ENCODE peak calls at places on chromosome 14, in eight cellular contexts. O is thoracic aorta, X is ovary, B is lower lobe of right lung, C is gastrocnemius medialis, K is ascending aorta, H is fibroblast of lung, M is bronchial epithelial cell. Q is an unnamed sample.
A peak's percentile ranks its signal among the peaks of the same experiment; 100 is the strongest.

GRCh38 chr14:52111583-52111982 is 42.7 kb upstream of the NID2 start:
- DNase-seq in O (no peak), X (no peak), B (no peak), C (no peak), K (no peak), H (peak; percentile 68), M (peak; percentile 84), Q (no peak)

GRCh38 chr14:104201063-104201462 is 62.7 kb downstream of the KIF26A start:
- DNase-seq in O (no peak), X (no peak), B (no peak), C (no peak), K (no peak), H (no peak), M (no peak), Q (no peak)

GRCh38 chr14:88078525-88078924 is 73.6 kb downstream of the GPR65 start:
- DNase-seq in O (no peak), X (no peak), B (no peak), C (no peak), K (no peak), H (no peak), M (no peak), Q (no peak)

GRCh38 chr14:24838945-24839616 is 205.1 kb upstream of the GZMB start:
- DNase-seq in O (no peak), X (no peak), B (no peak), C (no peak), K (no peak), H (no peak), M (no peak), Q (no peak)

GRCh38 chr14:75864352-75864751 is 117.4 kb downstream of the TGFB3 start:
- DNase-seq in O (no peak), X (no peak), B (no peak), C (no peak), K (no peak), H (peak; percentile 69), M (peak; percentile 92), Q (no peak)

GRCh38 chr14:34334329-34334728 is 127.7 kb downstream of the SPTSSA start:
- DNase-seq in O (no peak), X (no peak), B (no peak), C (no peak), K (no peak), H (no peak), M (no peak), Q (no peak)

GRCh38 chr14:91321131-91321530 is 76.6 kb upstream of the GPR68 start:
- DNase-seq in O (no peak), X (no peak), B (no peak), C (no peak), K (no peak), H (no peak), M (no peak), Q (no peak)

GRCh38 chr14:62428429-62429203 is 616.6 kb downstream of the KCNH5 start:
- DNase-seq in O (no peak), X (no peak), B (no peak), C (no peak), K (no peak), H (peak; percentile 83), M (peak; percentile 84), Q (no peak)

GRCh38 chr14:88321692-88322504 is 1.2 kb downstream of the KCNK10 start:
- DNase-seq in O (no peak), X (no peak), B (no peak), C (no peak), K (no peak), H (no peak), M (no peak), Q (no peak)

GRCh38 chr14:21534576-21534975 is 8.4 kb upstream of the SALL2 start:
- DNase-seq in O (no peak), X (no peak), B (no peak), C (no peak), K (no peak), H (no peak), M (no peak), Q (no peak)
- H3K4me3 ChIP-seq in O (no peak overlapping the region), X (no peak overlapping the region), B (no peak overlapping the region), C (no peak overlapping the region), K (no peak overlapping the region), H (no peak overlapping the region), M (no peak overlapping the region), Q (no peak overlapping the region)

GRCh38 chr14:96055753-96056508 is 16.8 kb downstream of the C14orf132 start:
- DNase-seq in O (no peak), X (no peak), B (no peak), C (no peak), K (no peak), H (no peak), M (no peak), Q (no peak)

GRCh38 chr14:96057738-96058137 is 18.6 kb downstream of the C14orf132 start:
- DNase-seq in O (no peak), X (no peak), B (no peak), C (no peak), K (no peak), H (no peak), M (no peak), Q (no peak)

GRCh38 chr14:96055065-96055752 is 16.0 kb downstream of the C14orf132 start:
- DNase-seq in O (no peak), X (no peak), B (no peak), C (no peak), K (no peak), H (peak; percentile 50), M (no peak), Q (no peak)

GRCh38 chr14:96058606-96059200 is 19.5 kb downstream of the C14orf132 start:
- DNase-seq in O (no peak), X (no peak), B (no peak), C (no peak), K (no peak), H (no peak), M (no peak), Q (no peak)

GRCh38 chr14:96056509-96057422 is 17.6 kb downstream of the C14orf132 start:
- DNase-seq in O (no peak), X (no peak), B (no peak), C (no peak), K (no peak), H (no peak), M (peak; percentile 24), Q (no peak)
- TF ChIP-seq CTCF in O (no peak), X (no peak), B (no peak), C (no peak), K (no peak), H (no peak), M (peak; percentile 55), Q (peak; percentile 62)

GRCh38 chr14:23299186-23299521 is 3.5 kb downstream of the PPP1R3E start:
- DNase-seq in O (no peak), X (peak; percentile 17), B (no peak), C (no peak), K (no peak), H (no peak), M (peak; percentile 90), Q (no peak)

GRCh38 chr14:23299558-23299957 is 3.1 kb downstream of the PPP1R3E start:
- DNase-seq in O (no peak), X (no peak), B (no peak), C (no peak), K (no peak), H (peak; percentile 54), M (peak; percentile 76), Q (no peak)

GRCh38 chr14:23300687-23301223 is 1.9 kb downstream of the PPP1R3E start:
- DNase-seq in O (no peak), X (peak; percentile 63), B (no peak), C (peak; percentile 70), K (no peak), H (peak; percentile 20), M (peak; percentile 36), Q (no peak)

GRCh38 chr14:23301288-23301968 is 1.2 kb downstream of the PPP1R3E start:
- DNase-seq in O (peak; percentile 94), X (peak; percentile 98), B (peak; percentile 99), C (peak; percentile 97), K (peak; percentile 94), H (peak; percentile 98), M (peak; percentile 92), Q (peak; percentile 100)

GRCh38 chr14:23299986-23300686 is 2.5 kb downstream of the PPP1R3E start:
- DNase-seq in O (no peak), X (peak; percentile 54), B (no peak), C (no peak), K (no peak), H (no peak), M (no peak), Q (no peak)
- H3K27me3 ChIP-seq in O (no peaks in the 10 kb centered on the region), X (no peaks in the 10 kb centered on the region), B (no peaks in the 10 kb centered on the region), C (no peaks in the 10 kb centered on the region), K (no peaks in the 10 kb centered on the region), H (no peaks in the 10 kb centered on the region), M (no peaks in the 10 kb centered on the region), Q (no peaks in the 10 kb centered on the region)

DNA sequence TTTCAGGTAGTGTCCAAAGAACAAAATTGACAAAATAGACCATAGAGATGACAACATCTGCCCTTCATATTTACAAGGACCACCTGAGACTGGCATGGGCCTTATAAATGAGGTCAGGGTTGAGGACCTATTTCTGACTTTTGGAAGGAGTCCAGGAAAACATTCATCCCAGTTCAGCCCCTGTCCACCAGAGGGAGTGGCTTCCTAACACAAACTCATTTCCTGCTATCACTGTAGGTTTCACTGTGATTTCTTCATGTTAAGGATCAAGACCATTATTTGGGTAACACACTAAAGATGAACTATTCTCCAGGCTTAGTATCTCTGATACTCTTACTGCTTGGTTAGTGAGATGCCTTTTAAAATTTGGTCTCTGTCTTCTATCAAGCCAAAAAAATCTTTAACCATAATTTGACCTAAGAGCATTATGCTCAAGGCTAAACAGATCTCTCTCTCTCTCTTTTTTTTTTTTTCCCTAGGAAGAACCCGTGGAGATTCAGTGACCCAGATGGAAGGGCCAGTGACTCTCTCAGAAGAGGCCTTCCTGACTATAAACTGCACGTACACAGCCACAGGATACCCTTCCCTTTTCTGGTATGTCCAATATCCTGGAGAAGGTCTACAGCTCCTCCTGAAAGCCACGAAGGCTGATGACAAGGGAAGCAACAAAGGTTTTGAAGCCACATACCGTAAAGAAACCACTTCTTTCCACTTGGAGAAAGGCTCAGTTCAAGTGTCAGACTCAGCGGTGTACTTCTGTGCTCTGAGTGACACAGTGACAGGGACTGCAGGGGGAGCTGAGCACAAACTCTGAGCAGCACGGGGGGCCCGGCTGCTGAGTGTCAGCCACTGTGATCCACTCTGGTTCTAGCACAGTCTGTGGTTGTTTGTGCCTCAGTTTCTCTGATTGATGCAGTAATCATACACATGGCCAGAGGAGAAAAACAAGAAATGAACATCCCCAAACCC is 267.6 kb upstream of the OR4E1 start:
- DNase-seq in O (no peak), X (no peak), B (no peak), C (no peak), K (no peak), H (no peak), M (peak; percentile 55), Q (no peak)
- H3K4me3 ChIP-seq in O (no peak overlapping the region), X (no peak overlapping the region), B (no peak overlapping the region), C (no peak overlapping the region), K (no peak overlapping the region), H (no peak overlapping the region), M (no peak overlapping the region), Q (no peak overlapping the region)

DNA sequence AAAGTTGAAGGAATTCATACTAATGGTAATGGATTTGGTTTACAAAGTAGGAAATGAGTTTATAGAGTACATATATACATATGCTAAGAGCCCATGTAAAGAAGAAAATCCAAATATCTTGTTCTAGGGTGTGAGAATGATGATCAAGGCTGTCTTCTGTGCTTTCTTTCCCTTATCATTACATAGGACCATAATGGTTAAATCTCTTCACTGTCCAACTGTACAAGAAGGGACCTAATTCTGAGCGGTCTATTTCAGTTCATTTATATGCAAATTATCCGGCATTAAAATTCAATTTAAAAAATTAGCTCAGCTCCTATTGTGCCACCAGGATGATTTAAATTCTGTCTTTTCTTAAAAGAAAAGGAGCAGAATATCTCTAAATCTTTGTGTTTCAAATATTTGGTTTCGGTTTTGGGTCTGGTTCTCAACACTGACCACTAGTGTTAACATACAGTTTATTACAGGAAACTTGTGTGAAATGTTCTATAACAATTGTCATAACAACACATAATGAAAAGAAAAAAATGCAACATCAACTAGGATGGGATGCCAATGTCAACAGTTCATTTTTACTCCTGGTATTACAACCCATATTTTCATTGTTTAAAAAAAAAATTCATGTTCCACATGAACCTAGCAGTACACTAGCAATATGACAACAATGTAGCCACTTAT is 16.8 kb downstream of the OR4K1 start:
- DNase-seq in O (no peak), X (no peak), B (no peak), C (no peak), K (no peak), H (no peak), M (no peak), Q (no peak)
- TF ChIP-seq CTCF in O (no peak), X (no peak), B (no peak), C (no peak), K (no peak), H (no peak), M (no peak), Q (no peak)

Q was measured in GM06990.